ENCODE peak calls at places on chromosomes 2 and 18, in eight cellular contexts. D is AG04450; O is astrocyte; V is sigmoid colon; B is heart right ventricle; X is A549; Z is pancreas; C is CD8-positive, alpha-beta T cell. W is an unnamed sample.

GRCh38 chr2:39050109-39050508 is 70.7 kb downstream of the SOS1 start:
- DNase-seq in C (no peak), D (no peak), X (no peak), Z (no peak), V (no peak), B (no peak), O (peak), W (no peak)

GRCh38 chr18:53701697-53702096 is 522.8 kb downstream of the MBD2 start:
- DNase-seq in X (no peak), C (no peak), B (no peak), O (no peak), Z (no peak), V (no peak), D (no peak), W (no peak)

GRCh38 chr2:109380502-109381326 is 233.1 kb downstream of the SEPTIN10 start:
- DNase-seq in B (no peak), C (no peak), X (no peak), Z (no peak), V (peak), O (peak), D (no peak), W (peak)

GRCh38 chr2:74576830-74577229 is 22.3 kb downstream of the DOK1 start:
- DNase-seq in B (no peak), O (peak), X (no peak), Z (no peak), V (peak), D (peak), C (no peak), W (peak)

GRCh38 chr2:42659601-42660000 is 91.2 kb downstream of the MTA3 start:
- DNase-seq in Z (no peak), B (no peak), X (no peak), V (no peak), D (no peak), O (peak), C (no peak), W (no peak)

GRCh38 chr2:222919841-222920609 is 59.2 kb downstream of the ACSL3 start:
- DNase-seq in V (no peak), C (no peak), D (peak), Z (no peak), B (no peak), O (peak), X (no peak), W (no peak)

GRCh38 chr2:132891456-132891855 is 221.5 kb upstream of the LYPD1 start:
- DNase-seq in V (no peak), C (no peak), X (no peak), D (no peak), O (no peak), B (no peak), Z (no peak), W (no peak)

GRCh38 chr2:102707796-102708713 is 53.8 kb upstream of the TMEM182 start:
- DNase-seq in D (no peak), B (no peak), O (no peak), Z (no peak), X (no peak), V (no peak), C (no peak), W (no peak)

GRCh38 chr2:149410701-149411484 is 80.5 kb downstream of the LYPD6 start:
- DNase-seq in O (peak), Z (no peak), C (no peak), X (no peak), B (no peak), D (peak), V (no peak), W (no peak)

GRCh38 chr18:35407871-35408481 is 30.8 kb upstream of the ZNF396 start:
- DNase-seq in B (no peak), V (no peak), X (peak), O (peak), C (no peak), D (peak), Z (peak), W (no peak)

GRCh38 chr2:176556383-176556782 is 287.1 kb downstream of the MTX2 start:
- DNase-seq in D (no peak), C (no peak), O (no peak), X (no peak), V (no peak), B (no peak), Z (no peak), W (no peak)

GRCh38 chr2:133503323-133503722 is 64.9 kb downstream of the NCKAP5 start:
- DNase-seq in Z (no peak), O (no peak), C (no peak), V (no peak), B (no peak), X (no peak), D (no peak), W (no peak)

GRCh38 chr2:4675295-4675694 is 971.9 kb downstream of the DCDC2C start:
- DNase-seq in B (no peak), X (no peak), C (no peak), O (no peak), V (no peak), Z (no peak), D (no peak), W (no peak)

GRCh38 chr2:150127995-150128394 is 359.5 kb downstream of the RND3 start:
- DNase-seq in D (no peak), C (no peak), O (peak), X (no peak), B (no peak), V (no peak), Z (no peak), W (no peak)

GRCh38 chr2:234980476-234981187 is 28.8 kb downstream of the SH3BP4 start:
- DNase-seq in C (no peak), X (no peak), B (no peak), Z (peak), O (peak), D (no peak), V (no peak), W (no peak)

GRCh38 chr2:241817126-241817820 is 8.3 kb downstream of the NEU4 start:
- DNase-seq in Z (no peak), O (no peak), X (no peak), C (no peak), D (no peak), V (peak), B (no peak), W (peak)

GRCh38 chr2:168169097-168169745 is 78.2 kb downstream of the STK39 start:
- DNase-seq in B (no peak), Z (no peak), V (no peak), D (peak), X (no peak), O (peak), C (no peak), W (no peak)

GRCh38 chr2:168167511-168168263 is 79.7 kb downstream of the STK39 start:
- DNase-seq in Z (no peak), C (no peak), O (no peak), X (no peak), B (no peak), V (no peak), D (no peak), W (no peak)

GRCh38 chr2:168166902-168167510 is 80.4 kb downstream of the STK39 start:
- DNase-seq in X (no peak), C (no peak), V (no peak), O (peak), D (no peak), Z (no peak), B (no peak), W (no peak)

GRCh38 chr2:168165418-168165817 is 82.0 kb downstream of the STK39 start:
- DNase-seq in V (no peak), D (no peak), O (peak), Z (no peak), B (no peak), X (no peak), C (no peak), W (no peak)

GRCh38 chr2:168165985-168166901 is 81.2 kb downstream of the STK39 start:
- DNase-seq in V (no peak), D (no peak), X (no peak), B (no peak), O (no peak), C (no peak), Z (no peak), W (no peak)
- H3K27ac ChIP-seq in V (no peak), D (no peak), X (no peak), B (no peak), O (no peak), C (no peak), Z (no peak), W (no peak)

GRCh38 chr18:10949655-10950054 is 199.7 kb downstream of the PIEZO2 start:
- DNase-seq in X (no peak), C (no peak), B (no peak), Z (no peak), O (no peak), V (no peak), D (no peak), W (no peak)

GRCh38 chr18:10950080-10950875 is 199.1 kb downstream of the PIEZO2 start:
- DNase-seq in X (no peak), C (no peak), V (no peak), D (no peak), Z (no peak), B (no peak), O (no peak), W (no peak)

GRCh38 chr18:10951631-10952544 is 197.5 kb downstream of the PIEZO2 start:
- DNase-seq in D (no peak), C (no peak), X (no peak), O (no peak), B (no peak), V (no peak), Z (no peak), W (no peak)

GRCh38 chr18:10953672-10954071 is 195.7 kb downstream of the PIEZO2 start:
- DNase-seq in D (no peak), V (no peak), C (no peak), X (no peak), Z (no peak), B (no peak), O (no peak), W (no peak)

GRCh38 chr18:10950876-10951630 is 198.3 kb downstream of the PIEZO2 start:
- DNase-seq in V (no peak), Z (peak), O (no peak), X (no peak), D (no peak), B (no peak), C (no peak), W (no peak)
- H3K4me3 ChIP-seq in V (no peak), Z (no peak), O (no peak), X (no peak), D (no peak), B (no peak), C (no peak), W (no peak)

GRCh38 chr2:85547089-85547858 is 8.3 kb downstream of the MAT2A start:
- DNase-seq in Z (no peak), O (no peak), B (no peak), D (no peak), C (no peak), X (no peak), V (no peak), W (no peak)
- H3K27ac ChIP-seq in Z (peak), O (no peak), B (no peak), D (peak), C (no peak), X (peak), V (no peak), W (no peak)

DNA sequence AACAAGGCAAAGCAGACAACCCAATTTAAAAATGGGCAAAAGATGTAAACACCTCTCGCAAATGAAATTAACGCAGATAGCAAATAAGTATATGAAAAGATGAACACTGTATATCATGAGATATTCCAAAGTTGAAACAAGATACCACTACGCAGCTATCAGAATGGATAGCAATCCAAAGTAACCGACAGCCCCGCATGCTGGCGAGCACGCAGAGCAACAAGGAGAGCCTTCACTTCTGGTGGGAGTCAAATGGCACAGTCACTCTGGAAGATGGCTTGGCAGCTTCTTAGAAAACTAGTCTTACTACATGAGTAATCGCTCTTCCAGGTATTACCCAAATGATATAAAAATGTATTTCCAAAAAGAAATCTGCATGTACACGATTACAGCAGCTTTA is 1.4 kb downstream of the NDUFA10 start:
- DNase-seq in D (no peak), X (no peak), Z (no peak), C (no peak), V (no peak), B (no peak), O (no peak), W (no peak)
- H3K4me3 ChIP-seq in D (peak), X (peak), Z (no peak), C (no peak), V (peak), B (peak), O (peak), W (peak)

W was measured in coronary artery.